ENCODE peak calls at places on chromosomes 3 and 15, in nine cellular contexts. A is NAMALWA; P is CD8-positive, alpha-beta T cell; M is HFF-Myc; B is HT-29; U is anterior cingulate cortex; N is body of pancreas; T is EL; I is GM10248. L is an unnamed sample.

GRCh38 chr3:184636774-184637316 is 75.0 kb downstream of the MAGEF1 start:
- DNase-seq in A (no peak), P (no peak), M (no peak), B (no peak), U (no peak), N (no peak), T (peak), I (no peak), L (no peak)

GRCh38 chr15:55897560-55898336 is 95.7 kb downstream of the NEDD4 start:
- DNase-seq in A (peak), P (no peak), M (peak), B (peak), U (no peak), N (peak), T (peak), I (peak), L (no peak)

GRCh38 chr15:73796266-73796939 is 43.3 kb upstream of the INSYN1 start:
- DNase-seq in A (no peak), P (no peak), M (no peak), B (no peak), U (no peak), N (no peak), T (no peak), I (no peak), L (no peak)

GRCh38 chr15:98321916-98322315 is 326.4 kb upstream of the IGF1R start:
- DNase-seq in A (no peak), P (no peak), M (no peak), B (no peak), U (no peak), N (no peak), T (no peak), I (no peak), L (no peak)

GRCh38 chr3:98657429-98657828 is 64.0 kb upstream of the CPOX start:
- DNase-seq in A (no peak), P (peak), M (no peak), B (peak), U (no peak), N (peak), T (peak), I (peak), L (peak)

GRCh38 chr3:23112491-23112890 is 90.6 kb upstream of the UBE2E2 start:
- DNase-seq in A (no peak), P (no peak), M (no peak), B (no peak), U (no peak), N (peak), T (no peak), I (no peak), L (no peak)

GRCh38 chr3:149615731-149616221 is 42.0 kb downstream of the WWTR1 start:
- DNase-seq in A (no peak), P (no peak), M (no peak), B (no peak), U (no peak), N (no peak), T (no peak), I (no peak), L (no peak)

GRCh38 chr15:68365140-68365745 is 66.7 kb downstream of the ITGA11 start:
- DNase-seq in A (no peak), P (no peak), M (no peak), B (no peak), U (no peak), N (no peak), T (no peak), I (no peak), L (no peak)

GRCh38 chr3:19103510-19103909 is 44.8 kb upstream of the KCNH8 start:
- DNase-seq in A (no peak), P (no peak), M (no peak), B (no peak), U (no peak), N (no peak), T (no peak), I (no peak), L (no peak)

GRCh38 chr15:30930422-30930821 is 26.7 kb downstream of the FAN1 start:
- DNase-seq in A (no peak), P (no peak), M (no peak), B (no peak), U (no peak), N (no peak), T (no peak), I (no peak), L (no peak)

GRCh38 chr3:13865106-13865505 is 14.8 kb downstream of the WNT7A start:
- DNase-seq in A (no peak), P (no peak), M (no peak), B (no peak), U (no peak), N (no peak), T (no peak), I (no peak), L (no peak)

GRCh38 chr3:8503871-8504610 is 2.4 kb downstream of the LMCD1 start:
- DNase-seq in A (no peak), P (no peak), M (no peak), B (peak), U (no peak), N (no peak), T (no peak), I (peak), L (no peak)

GRCh38 chr15:58285921-58286278 is 145.9 kb upstream of the LIPC start:
- DNase-seq in A (no peak), P (no peak), M (no peak), B (no peak), U (no peak), N (no peak), T (no peak), I (no peak), L (no peak)

GRCh38 chr3:50534721-50535330 is 31.4 kb upstream of the CACNA2D2 start:
- DNase-seq in A (no peak), P (no peak), M (no peak), B (no peak), U (no peak), N (no peak), T (peak), I (no peak), L (no peak)

GRCh38 chr3:148757238-148757930 is 59.7 kb downstream of the AGTR1 start:
- DNase-seq in A (no peak), P (no peak), M (peak), B (peak), U (no peak), N (no peak), T (peak), I (no peak), L (no peak)

GRCh38 chr15:72020799-72021198 is 97.2 kb downstream of the MYO9A start:
- DNase-seq in A (no peak), P (no peak), M (no peak), B (no peak), U (no peak), N (no peak), T (no peak), I (no peak), L (no peak)

GRCh38 chr15:41683955-41684354 is 23.8 kb downstream of the MGA start:
- DNase-seq in A (no peak), P (no peak), M (no peak), B (no peak), U (no peak), N (no peak), T (no peak), I (no peak), L (no peak)

GRCh38 chr15:90553248-90553745 is 23.6 kb downstream of the CRTC3 start:
- DNase-seq in A (no peak), P (no peak), M (peak), B (no peak), U (no peak), N (peak), T (peak), I (no peak), L (no peak)

GRCh38 chr3:133987933-133988484 is 41.7 kb downstream of the SLCO2A1 start:
- DNase-seq in A (no peak), P (no peak), M (no peak), B (no peak), U (no peak), N (no peak), T (no peak), I (no peak), L (no peak)

GRCh38 chr15:96428742-96429141 is 98.2 kb downstream of the NR2F2 start:
- DNase-seq in A (no peak), P (no peak), M (peak), B (no peak), U (no peak), N (peak), T (peak), I (no peak), L (no peak)

GRCh38 chr3:46359748-46360509 is 6.0 kb downstream of the CCR2 start:
- DNase-seq in A (no peak), P (peak), M (no peak), B (no peak), U (no peak), N (no peak), T (peak), I (no peak), L (no peak)

GRCh38 chr3:189041482-189042090 is 130.2 kb upstream of the TPRG1 start:
- DNase-seq in A (peak), P (peak), M (peak), B (peak), U (no peak), N (peak), T (peak), I (peak), L (peak)

GRCh38 chr3:196216681-196217211 is 412 bp downstream of the SLC51A start:
- DNase-seq in A (no peak), P (no peak), M (no peak), B (no peak), U (no peak), N (no peak), T (no peak), I (no peak), L (no peak)

GRCh38 chr3:194058189-194058571 is 77.8 kb upstream of the HES1 start:
- DNase-seq in A (peak), P (no peak), M (no peak), B (no peak), U (no peak), N (peak), T (peak), I (peak), L (peak)

GRCh38 chr3:154430014-154430413 is at the start of gene GPR149:
- DNase-seq in A (no peak), P (no peak), M (no peak), B (no peak), U (no peak), N (no peak), T (no peak), I (no peak), L (no peak)

GRCh38 chr15:82081904-82082810 is 36.3 kb upstream of the MEX3B start:
- DNase-seq in A (peak), P (no peak), M (peak), B (no peak), U (no peak), N (no peak), T (peak), I (no peak), L (no peak)

GRCh38 chr3:72070005-72070404 is 285.1 kb upstream of the PROK2 start:
- DNase-seq in A (no peak), P (no peak), M (no peak), B (no peak), U (no peak), N (no peak), T (no peak), I (no peak), L (no peak)

GRCh38 chr15:57253082-57253481 is 123.2 kb upstream of the CGNL1 start:
- DNase-seq in A (no peak), P (no peak), M (no peak), B (no peak), U (no peak), N (no peak), T (no peak), I (no peak), L (no peak)

GRCh38 chr3:23739536-23739935 is 66.2 kb upstream of the UBE2E1 start:
- DNase-seq in A (no peak), P (no peak), M (no peak), B (no peak), U (no peak), N (peak), T (peak), I (no peak), L (no peak)

GRCh38 chr15:101090460-101090853 is 161.4 kb downstream of the CHSY1 start:
- DNase-seq in A (no peak), P (no peak), M (no peak), B (no peak), U (no peak), N (no peak), T (no peak), I (no peak), L (no peak)

GRCh38 chr3:149576071-149576564 is 81.7 kb downstream of the WWTR1 start:
- DNase-seq in A (no peak), P (no peak), M (peak), B (no peak), U (no peak), N (peak), T (peak), I (no peak), L (no peak)

GRCh38 chr3:35544976-35545375 is 94.3 kb upstream of the ARPP21 start:
- DNase-seq in A (no peak), P (no peak), M (no peak), B (no peak), U (no peak), N (no peak), T (no peak), I (no peak), L (no peak)

GRCh38 chr3:39250116-39250747 is 29.6 kb downstream of the CX3CR1 start:
- DNase-seq in A (no peak), P (no peak), M (no peak), B (no peak), U (no peak), N (peak), T (no peak), I (no peak), L (no peak)

GRCh38 chr3:12984023-12984823 is 89.0 kb downstream of the IQSEC1 start:
- DNase-seq in A (peak), P (peak), M (peak), B (peak), U (no peak), N (peak), T (peak), I (peak), L (no peak)

GRCh38 chr3:31232049-31233040 is 300.4 kb upstream of the STT3B start:
- DNase-seq in A (no peak), P (no peak), M (no peak), B (no peak), U (no peak), N (peak), T (peak), I (peak), L (no peak)

GRCh38 chr3:71461098-71461497 is 122.4 kb downstream of the FOXP1 start:
- DNase-seq in A (no peak), P (no peak), M (no peak), B (no peak), U (no peak), N (no peak), T (no peak), I (no peak), L (no peak)

GRCh38 chr3:156899951-156900350 is 73.8 kb downstream of the LEKR1 start:
- DNase-seq in A (no peak), P (no peak), M (no peak), B (no peak), U (no peak), N (no peak), T (no peak), I (no peak), L (no peak)